ENCODE peak calls at places on chromosomes 12 and 14, in seven cellular contexts. V is lower lobe of right lung; M is CD8-positive, alpha-beta memory T cell; N is ovary; Y is naive thymus-derived CD4-positive, alpha-beta T cell; S is left ventricle myocardium inferior; I is body of pancreas. G is an unnamed sample.
A peak's percentile ranks its signal among the peaks of the same experiment; 100 is the strongest.

GRCh38 chr14:89746654-89747053 is 207.9 kb downstream of the EFCAB11 start:
- DNase-seq in V (no peak), M (no peak), N (no peak), Y (no peak), S (no peak), I (no peak), G (no peak)

GRCh38 chr12:56150563-56150962 is 1.8 kb upstream of the MYL6B start:
- DNase-seq in V (no peak), M (no peak), N (no peak), Y (no peak), S (no peak), I (no peak), G (no peak)

GRCh38 chr14:69133206-69134125 is 19.5 kb downstream of the DCAF5 start:
- DNase-seq in V (no peak), M (no peak), N (no peak), Y (no peak), S (no peak), I (peak; percentile 73), G (peak; percentile 73)

GRCh38 chr12:67366530-67367196 is 97.5 kb downstream of the CAND1 start:
- DNase-seq in V (no peak), M (no peak), N (no peak), Y (no peak), S (no peak), I (peak; percentile 20), G (no peak)

GRCh38 chr12:108078428-108078827 is 50.7 kb upstream of the WSCD2 start:
- DNase-seq in V (no peak), M (no peak), N (no peak), Y (no peak), S (no peak), I (no peak), G (no peak)

GRCh38 chr12:92784795-92785562 is 82.2 kb downstream of the PLEKHG7 start:
- DNase-seq in V (no peak), M (peak; percentile 61), N (no peak), Y (peak; percentile 75), S (no peak), I (peak; percentile 40), G (peak; percentile 17)

GRCh38 chr12:68352067-68352466 is 19.9 kb upstream of the MDM1 start:
- DNase-seq in V (no peak), M (no peak), N (no peak), Y (no peak), S (no peak), I (no peak), G (peak; percentile 28)

GRCh38 chr12:48142818-48143674 is 14.3 kb downstream of the ASB8 start:
- DNase-seq in V (no peak), M (no peak), N (no peak), Y (no peak), S (no peak), I (no peak), G (no peak)

GRCh38 chr14:31993521-31993941 is 83.6 kb upstream of the ARHGAP5 start:
- DNase-seq in V (no peak), M (no peak), N (no peak), Y (no peak), S (no peak), I (no peak), G (no peak)

GRCh38 chr14:89304972-89305703 is 111.9 kb downstream of the FOXN3 start:
- DNase-seq in V (no peak), M (no peak), N (peak; percentile 57), Y (peak; percentile 11), S (no peak), I (peak; percentile 30), G (peak; percentile 66)

GRCh38 chr12:69985656-69986055 is 160.6 kb downstream of the MYRFL start:
- DNase-seq in V (no peak), M (no peak), N (no peak), Y (no peak), S (no peak), I (no peak), G (no peak)

GRCh38 chr14:71918955-71919354 is 13.3 kb upstream of the RGS6 start:
- DNase-seq in V (no peak), M (no peak), N (no peak), Y (no peak), S (no peak), I (no peak), G (no peak)

GRCh38 chr14:69132513-69133181 is 20.3 kb downstream of the DCAF5 start:
- DNase-seq in V (no peak), M (no peak), N (no peak), Y (no peak), S (no peak), I (no peak), G (no peak)

DNA sequence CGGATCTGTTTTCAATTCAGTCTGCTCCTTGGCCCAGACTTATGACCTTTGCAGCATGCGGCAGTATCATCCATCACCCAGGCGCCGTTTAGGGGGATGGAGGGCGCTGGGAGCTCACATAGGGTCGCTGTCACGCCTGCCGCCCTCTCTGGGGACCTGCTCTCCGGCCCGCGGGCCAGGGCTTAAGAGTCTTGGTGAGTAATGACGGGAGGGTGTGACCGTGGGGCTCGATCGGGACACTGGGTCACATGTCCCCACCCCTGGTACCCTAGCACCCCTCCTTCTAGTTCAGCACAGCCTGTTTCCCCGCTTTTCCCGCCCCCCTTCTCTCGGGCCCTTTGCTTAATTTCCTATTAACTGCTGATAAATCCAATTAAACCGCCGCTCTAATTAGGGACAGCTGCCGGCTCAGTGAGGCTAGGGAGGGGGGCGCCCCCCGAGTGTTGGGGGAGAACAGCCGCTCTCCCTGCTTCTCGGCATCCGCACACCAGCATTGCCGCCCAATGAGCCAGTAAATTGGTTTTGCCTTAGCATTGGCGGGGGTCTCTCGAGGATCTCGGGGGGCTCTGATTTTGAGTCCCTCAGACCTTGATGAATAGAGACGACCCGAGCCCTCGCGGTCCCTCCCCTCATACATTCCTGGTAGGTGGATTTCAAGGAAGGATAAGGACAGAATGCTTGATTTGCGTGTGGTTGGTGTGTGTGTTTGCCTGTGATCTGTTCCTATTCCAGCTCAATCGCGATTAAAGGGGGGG is 9.3 kb downstream of the STAC3 start:
- DNase-seq in V (no peak), M (no peak), N (peak; percentile 39), Y (no peak), S (no peak), I (no peak), G (no peak)
- H3K4me1 ChIP-seq in V (peaks cover 69% of the 10 kb centered on the region), M (peaks cover 71% of the 10 kb centered on the region), N (peaks cover 16% of the 10 kb centered on the region), Y (peaks cover 45% of the 10 kb centered on the region), S (peaks cover 72% of the 10 kb centered on the region), I (peaks cover 61% of the 10 kb centered on the region), G (peaks cover 30% of the 10 kb centered on the region)

GRCh38 chr12:46547421-46548340 is 175.1 kb upstream of the SLC38A2 start:
- DNase-seq in V (no peak), M (no peak), N (no peak), Y (no peak), S (no peak), I (no peak), G (no peak)
- H3K27ac ChIP-seq in V (no peak overlapping the region), M (no peak overlapping the region), N (no peak overlapping the region), Y (no peak overlapping the region), S (peak overlapping the region; percentile 55), I (no peak overlapping the region), G (no peak overlapping the region)

GRCh38 chr14:104341532-104342434 is 203.4 kb downstream of the KIF26A start:
- DNase-seq in V (peak; percentile 51), M (no peak), N (peak; percentile 88), Y (no peak), S (no peak), I (peak; percentile 82), G (peak; percentile 75)

GRCh38 chr14:104343294-104343625 is 204.9 kb downstream of the KIF26A start:
- DNase-seq in V (peak; percentile 25), M (no peak), N (no peak), Y (no peak), S (no peak), I (no peak), G (no peak)

GRCh38 chr14:104344815-104345214 is 206.4 kb downstream of the KIF26A start:
- DNase-seq in V (no peak), M (no peak), N (no peak), Y (no peak), S (no peak), I (no peak), G (no peak)

GRCh38 chr14:104343690-104344640 is 205.6 kb downstream of the KIF26A start:
- DNase-seq in V (peak; percentile 30), M (no peak), N (peak; percentile 28), Y (no peak), S (no peak), I (no peak), G (no peak)

GRCh38 chr14:104342435-104343293 is 204.3 kb downstream of the KIF26A start:
- DNase-seq in V (no peak), M (no peak), N (peak; percentile 43), Y (no peak), S (no peak), I (no peak), G (no peak)
- H3K4me3 ChIP-seq in V (no peak overlapping the region), M (no peak overlapping the region), N (no peak overlapping the region), Y (no peak overlapping the region), S (no peak overlapping the region), I (no peak overlapping the region), G (no peak overlapping the region)

DNA sequence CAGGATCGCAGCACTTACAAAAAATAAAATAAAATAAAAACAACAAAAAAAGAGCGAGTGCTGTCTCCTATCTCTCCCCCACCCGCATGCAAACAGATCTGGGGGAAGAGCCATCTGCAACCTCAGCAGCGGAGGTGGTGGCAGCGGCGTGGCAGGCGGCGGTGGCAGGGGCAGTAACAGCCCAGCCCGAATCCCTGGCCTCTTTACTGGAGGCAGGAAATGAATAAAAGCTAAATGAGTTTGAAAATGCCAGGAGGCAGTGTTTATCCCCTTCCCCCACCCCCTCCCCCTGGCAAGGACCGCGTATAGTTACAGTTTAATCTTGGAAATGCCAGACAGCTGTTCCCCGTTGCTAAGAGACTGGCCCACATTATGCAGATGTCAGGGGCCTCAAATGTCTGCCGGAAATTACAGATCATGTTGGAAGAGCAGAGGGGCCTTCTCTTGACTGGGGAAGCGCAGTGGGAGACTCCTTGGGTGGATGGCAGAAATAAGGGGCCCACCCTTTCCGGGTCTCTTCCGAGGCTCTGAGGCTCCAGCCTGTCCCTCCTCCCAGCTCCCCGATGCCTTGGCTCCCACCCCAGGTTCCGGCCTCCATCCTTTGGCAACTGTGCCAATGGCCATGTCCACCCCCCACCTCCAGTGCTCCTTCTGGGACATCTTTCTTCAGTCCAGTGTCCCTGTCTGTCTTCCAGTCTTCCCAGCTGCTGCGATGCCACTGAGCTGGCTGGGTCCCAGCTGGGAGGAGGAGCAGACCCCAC is 93.8 kb downstream of the LRRC74A start:
- DNase-seq in V (no peak), M (peak; percentile 44), N (peak; percentile 63), Y (peak; percentile 23), S (peak; percentile 48), I (peak; percentile 83), G (no peak)
- H3K4me1 ChIP-seq in V (peaks cover 41% of the 10 kb centered on the region), M (peaks cover 17% of the 10 kb centered on the region), N (peaks cover 50% of the 10 kb centered on the region), Y (no peaks in the 10 kb centered on the region), S (peaks cover 75% of the 10 kb centered on the region), I (peaks cover 46% of the 10 kb centered on the region), G (peaks cover 73% of the 10 kb centered on the region)

G was measured in adrenal gland.